ENCODE peak calls at places on chromosomes 7 and 10, in five cellular contexts. V is endothelial cell of umbilical vein, A is uterus, Y is K562, I is H54. K is an unnamed sample.

GRCh38 chr10:80529604-80530003 is 8.1 kb upstream of the SH2D4B start:
- DNase-seq in V (no peak), A (no peak), Y (no peak), I (no peak), K (no peak)

GRCh38 chr7:109763611-109764010 is 1193.9 kb downstream of the DNAJB9 start:
- DNase-seq in V (no peak), A (no peak), Y (no peak), I (no peak), K (no peak)

GRCh38 chr10:30365278-30365677 is 16.2 kb upstream of the MTPAP start:
- DNase-seq in V (no peak), A (no peak), Y (no peak), I (peak), K (no peak)

GRCh38 chr7:132970257-132970656 is 111.6 kb downstream of the CHCHD3 start:
- DNase-seq in V (no peak), A (no peak), Y (no peak), I (no peak), K (no peak)

GRCh38 chr7:33558961-33559710 is 346.2 kb upstream of the BMPER start:
- DNase-seq in V (no peak), A (no peak), Y (no peak), I (no peak), K (no peak)

GRCh38 chr10:133038276-133038823 is 49.4 kb upstream of the ADGRA1 start:
- DNase-seq in V (no peak), A (no peak), Y (no peak), I (no peak), K (no peak)

GRCh38 chr7:142711722-142712616 is 37.3 kb upstream of the PRSS1 start:
- DNase-seq in V (peak), A (no peak), Y (peak), I (no peak), K (peak)

GRCh38 chr10:43965033-43965917 is 316.6 kb upstream of the ZNF32 start:
- DNase-seq in V (peak), A (peak), Y (no peak), I (no peak), K (no peak)

GRCh38 chr7:29810297-29810696 is 4.0 kb downstream of the WIPF3 start:
- DNase-seq in V (no peak), A (no peak), Y (no peak), I (no peak), K (no peak)

GRCh38 chr7:98872328-98872924 is 2.6 kb upstream of the TMEM130 start:
- DNase-seq in V (no peak), A (no peak), Y (peak), I (no peak), K (peak)

GRCh38 chr7:74325230-74325565 is 36.0 kb downstream of the CLIP2 start:
- DNase-seq in V (no peak), A (no peak), Y (peak), I (no peak), K (no peak)

GRCh38 chr10:5805260-5805659 is 8.0 kb downstream of the GDI2 start:
- DNase-seq in V (no peak), A (no peak), Y (no peak), I (no peak), K (no peak)

GRCh38 chr10:49844775-49845561 is 82.8 kb upstream of the OGDHL start:
- DNase-seq in V (peak), A (no peak), Y (no peak), I (peak), K (no peak)

GRCh38 chr7:117216436-117217069 is 106.3 kb downstream of the WNT2 start:
- DNase-seq in V (no peak), A (no peak), Y (no peak), I (no peak), K (peak)

GRCh38 chr7:66281678-66282593 is 76.8 kb downstream of the TPST1 start:
- DNase-seq in V (peak), A (peak), Y (peak), I (peak), K (peak)

GRCh38 chr7:128201067-128201689 is 39.9 kb upstream of the LEP start:
- DNase-seq in V (no peak), A (no peak), Y (peak), I (no peak), K (no peak)

DNA sequence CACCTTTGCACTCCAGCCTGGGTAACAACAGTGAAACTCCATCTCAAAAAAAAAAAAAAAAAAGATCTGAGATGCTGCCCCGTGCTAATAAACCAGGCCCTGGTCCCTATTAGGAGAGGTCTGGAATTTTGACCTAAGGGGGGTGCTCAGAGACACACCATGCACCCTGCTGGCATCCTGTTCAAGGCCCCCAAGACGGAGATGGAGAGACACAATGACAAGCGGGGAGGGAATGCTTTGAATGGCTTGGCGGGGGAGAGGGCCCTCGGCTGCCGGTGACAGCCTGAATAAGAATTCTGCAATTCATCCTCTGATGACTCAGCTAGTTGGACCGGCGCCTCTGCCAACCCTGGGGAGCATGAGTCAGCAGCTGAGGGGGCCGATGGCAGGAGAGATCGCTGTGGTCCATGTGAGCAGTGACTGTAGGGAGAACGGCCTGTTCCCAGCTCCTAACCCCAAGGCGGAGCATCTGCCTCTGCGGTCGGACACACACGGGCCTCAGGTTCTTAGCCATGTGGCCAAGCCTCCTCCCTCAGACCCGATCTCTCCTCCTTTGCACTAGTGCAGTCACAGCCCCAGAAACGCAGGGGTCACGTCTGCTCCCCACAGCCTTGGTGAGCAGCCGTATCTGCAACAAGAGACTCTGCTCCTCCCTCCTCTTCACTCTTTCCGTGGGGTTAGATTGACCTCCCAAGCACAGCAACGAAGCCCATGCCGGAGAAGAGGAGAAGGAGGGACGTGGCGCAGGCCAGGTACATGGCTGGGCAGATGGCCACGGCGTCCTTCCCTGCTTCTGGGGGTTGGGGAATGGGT is 14.9 kb downstream of the TRIM56 start:
- DNase-seq in V (peak), A (peak), Y (peak), I (peak), K (peak)
- TF ChIP-seq POLR2A in V (peak), A (no peak), Y (peak), I (peak), K (peak)

DNA sequence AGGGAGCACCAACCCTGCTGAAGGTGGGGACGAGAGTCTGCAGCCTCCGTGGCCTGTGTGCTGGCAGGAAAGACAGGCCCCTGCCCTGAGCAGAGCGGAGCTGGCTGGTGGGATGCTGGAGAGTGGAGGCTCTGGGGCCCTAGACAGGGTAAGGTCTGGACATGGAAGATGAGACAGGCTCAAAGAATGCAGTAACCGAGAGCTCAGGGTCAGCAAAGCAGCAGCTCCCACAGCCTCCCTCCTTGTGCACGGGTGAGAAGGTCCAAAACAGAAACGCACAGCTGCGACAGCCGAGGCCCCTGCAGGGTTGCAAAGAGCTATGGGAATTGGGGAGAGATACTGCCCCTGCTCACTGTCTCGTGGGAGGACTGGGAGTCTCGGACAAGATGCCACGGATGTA is 80.5 kb downstream of the TNS3 start:
- DNase-seq in V (no peak), A (peak), Y (no peak), I (peak), K (no peak)
- TF ChIP-seq POLR2A in V (no peak), A (no peak), Y (no peak), I (no peak), K (no peak)

DNA sequence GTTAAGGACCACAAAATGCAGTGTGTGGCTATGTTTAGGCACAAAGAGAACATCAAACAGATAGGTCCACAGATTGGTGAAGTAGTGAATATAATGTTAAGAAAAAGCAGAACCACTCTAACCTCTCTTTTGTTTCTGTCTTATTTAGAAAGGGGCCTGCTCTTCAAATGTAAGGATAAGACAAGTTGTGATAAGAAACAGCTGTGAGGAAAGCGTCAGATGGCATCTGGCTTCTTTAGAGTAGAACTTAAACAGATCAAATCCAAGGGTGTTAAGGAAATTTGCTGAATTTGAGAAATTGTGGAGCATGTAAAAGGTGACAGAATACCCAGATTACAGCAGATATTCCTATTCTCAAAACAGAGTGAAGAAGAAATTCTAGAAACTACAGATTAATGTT is 151.0 kb upstream of the LRGUK start:
- DNase-seq in V (no peak), A (no peak), Y (no peak), I (no peak), K (no peak)
- TF ChIP-seq POLR2A in V (no peak), A (no peak), Y (no peak), I (no peak), K (no peak)

GRCh38 chr10:72292223-72292691 is 18.5 kb downstream of the DDIT4 start:
- DNase-seq in V (no peak), A (no peak), Y (no peak), I (no peak), K (no peak)
- TF ChIP-seq POLR2A in V (no peak), A (no peak), Y (no peak), I (no peak), K (no peak)

DNA sequence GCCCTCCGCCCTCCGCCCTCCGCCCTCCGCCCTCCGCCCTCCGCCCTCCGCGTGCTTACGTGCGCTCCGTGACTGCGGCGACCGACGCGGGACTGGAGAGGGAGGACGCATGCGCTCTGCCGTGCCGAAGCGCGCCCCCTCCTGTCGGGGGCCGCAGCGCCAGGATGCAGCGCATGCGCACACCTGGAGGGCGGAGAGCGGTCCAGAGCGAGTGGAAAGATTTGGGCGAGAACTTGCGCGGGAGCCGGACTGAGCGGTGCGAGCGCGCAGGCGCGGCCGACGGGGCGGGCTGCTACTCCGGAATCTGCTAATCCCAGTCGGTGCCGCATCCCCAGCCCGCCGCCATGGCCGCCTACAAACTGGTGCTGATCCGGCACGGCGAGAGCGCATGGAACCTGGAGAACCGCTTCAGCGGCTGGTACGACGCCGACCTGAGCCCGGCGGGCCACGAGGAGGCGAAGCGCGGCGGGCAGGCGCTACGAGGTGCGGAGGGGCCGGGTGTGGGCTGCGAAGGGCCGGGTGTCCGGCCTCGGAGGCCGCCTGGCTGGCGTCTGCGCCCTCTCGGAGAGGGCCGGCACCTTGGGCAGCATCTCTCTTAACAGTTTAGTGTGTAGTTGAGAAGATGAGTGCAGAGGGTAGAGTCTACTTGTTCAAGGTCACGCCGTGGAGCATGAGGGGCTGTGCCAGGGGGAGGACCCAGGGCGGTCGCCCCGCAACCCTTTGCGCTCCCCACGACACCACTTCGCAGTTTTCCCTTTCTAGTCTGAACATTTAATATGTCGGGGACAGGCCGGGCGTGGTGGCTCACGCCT is at the start of gene PGAM1:
- DNase-seq in V (peak), A (peak), Y (peak), I (peak), K (peak)
- TF ChIP-seq POLR2A in V (no peak), A (peak), Y (peak), I (peak), K (peak)

GRCh38 chr10:102626026-102626686 is 18.1 kb upstream of the TRIM8 start:
- DNase-seq in V (no peak), A (no peak), Y (no peak), I (no peak), K (no peak)
- TF ChIP-seq POLR2A in V (no peak), A (no peak), Y (no peak), I (no peak), K (no peak)

DNA sequence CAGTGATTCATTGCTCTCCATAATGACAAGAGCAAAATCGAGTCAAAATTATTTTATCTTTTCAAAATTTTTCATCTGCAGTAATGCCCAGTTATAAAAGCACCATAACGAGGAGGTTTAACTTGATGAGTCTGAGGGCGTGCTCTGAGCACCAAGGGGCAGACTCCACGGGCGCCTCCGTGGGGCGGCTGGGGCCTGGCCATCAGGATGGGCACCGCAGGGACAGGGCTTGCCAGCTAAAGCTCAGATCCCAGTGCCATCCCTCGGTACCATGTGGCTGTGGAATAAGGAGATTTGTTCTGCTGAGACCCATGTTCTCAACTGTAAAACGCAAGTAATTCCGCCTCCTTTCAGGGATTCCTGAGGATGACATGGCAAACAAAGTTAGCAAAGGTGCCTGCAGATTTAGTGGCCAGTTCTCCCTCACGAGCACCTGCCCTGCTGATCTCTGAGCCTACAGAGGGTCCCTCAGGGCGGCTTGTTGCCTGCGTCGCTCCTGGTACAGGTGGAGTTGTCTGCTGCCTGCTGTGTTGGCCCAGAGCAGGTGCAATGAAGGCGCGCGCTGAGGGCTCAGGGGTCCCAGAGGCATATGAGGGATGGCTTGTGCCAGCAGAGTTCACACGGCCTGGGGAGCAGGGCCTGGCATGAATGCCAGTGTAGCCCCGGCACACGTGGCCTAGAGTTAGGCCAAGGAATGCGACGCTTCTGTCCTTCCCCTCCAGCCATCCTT is 584.4 kb downstream of the TCERG1L start:
- DNase-seq in V (no peak), A (no peak), Y (no peak), I (no peak), K (no peak)
- TF ChIP-seq POLR2A in V (no peak), A (no peak), Y (no peak), I (no peak), K (no peak)

DNA sequence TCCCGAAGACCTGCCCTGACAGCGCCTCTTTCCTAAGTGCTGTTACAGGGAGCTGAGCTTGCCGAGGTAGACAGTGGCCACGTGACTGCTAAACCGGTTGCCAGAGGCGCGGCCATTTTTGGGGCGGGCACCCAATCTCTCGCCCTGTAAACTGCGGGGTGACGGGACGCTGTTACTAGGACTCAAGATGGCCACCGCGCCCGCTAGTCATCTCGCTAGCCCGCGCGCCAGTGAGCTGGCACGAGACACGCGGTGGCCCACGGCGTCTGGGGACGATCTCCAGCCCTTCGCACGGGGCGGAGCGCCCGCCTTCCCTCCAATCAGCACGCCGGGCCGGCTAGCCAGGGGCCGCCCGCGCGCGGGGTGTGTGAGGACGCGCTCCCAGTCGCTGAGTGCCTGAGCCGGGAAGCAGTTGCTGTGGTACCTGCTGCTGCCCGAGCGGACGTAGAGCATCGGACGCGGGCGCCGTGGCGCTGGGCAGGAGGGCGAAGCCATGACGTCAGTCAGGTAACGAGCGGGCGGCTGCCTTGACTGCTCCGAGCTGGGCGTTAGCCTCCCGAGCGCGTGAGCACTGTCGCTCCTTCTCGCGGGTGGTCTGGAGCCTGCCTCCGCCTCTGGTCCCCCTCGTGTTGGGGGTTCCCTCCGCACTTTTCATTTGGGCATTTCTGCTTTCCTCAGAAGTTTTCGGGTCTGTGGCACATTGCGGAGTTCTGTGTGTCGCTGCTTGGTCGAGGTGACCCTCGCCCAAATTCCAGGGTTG is 25.5 kb downstream of the ADK start:
- DNase-seq in V (peak), A (peak), Y (peak), I (peak), K (peak)
- TF ChIP-seq POLR2A in V (peak), A (peak), Y (peak), I (peak), K (peak)